ENCODE peak calls at places on chromosomes 4 and X, in seven cellular contexts. G is CD4-positive, alpha-beta T cell; K is naive B cell; X is neural progenitor cell; F is aorta; H is adipocyte; R is H4. Y is an unnamed sample.

GRCh38 chr4:103026868-103027267 is 7.4 kb upstream of the SLC9B1 start:
- DNase-seq in R (no peak), X (no peak), H (no peak), G (no peak), K (no peak), F (no peak), Y (no peak)

GRCh38 chr4:140637836-140638235 is 69.1 kb upstream of the UCP1 start:
- DNase-seq in R (peak), H (peak), X (peak), F (no peak), G (no peak), K (peak), Y (no peak)

GRCh38 chr4:129164243-129164642 is 68.3 kb downstream of the C4orf33 start:
- DNase-seq in K (no peak), R (no peak), G (no peak), X (no peak), F (no peak), H (no peak), Y (no peak)

GRCh38 chr4:111136438-111136837 is 513.6 kb upstream of the PITX2 start:
- DNase-seq in X (peak), F (no peak), H (peak), R (peak), G (no peak), K (no peak), Y (no peak)

GRCh38 chrX:1463581-1464281 is 11.0 kb upstream of the ASMTL start:
- DNase-seq in X (no peak), R (no peak), H (no peak), K (no peak), F (no peak), G (no peak), Y (no peak)

GRCh38 chr4:186724048-186724860 is 598 bp upstream of the FAT1 start:
- DNase-seq in G (no peak), R (no peak), F (peak), H (peak), X (peak), K (no peak), Y (no peak)

GRCh38 chr4:82710202-82710929 is 88.2 kb downstream of the SCD5 start:
- DNase-seq in X (peak), K (no peak), G (no peak), F (no peak), H (no peak), R (no peak), Y (no peak)

GRCh38 chr4:145785391-145786008 is 105.6 kb downstream of the C4orf51 start:
- DNase-seq in R (no peak), H (peak), G (no peak), K (no peak), F (no peak), X (no peak), Y (no peak)

GRCh38 chr4:158238574-158238973 is 28.3 kb downstream of the TMEM144 start:
- DNase-seq in K (no peak), H (no peak), R (no peak), X (peak), G (no peak), F (no peak), Y (no peak)

GRCh38 chrX:1392376-1393130 is 640 bp upstream of the SLC25A6 start:
- DNase-seq in H (peak), G (no peak), K (no peak), F (peak), X (peak), R (peak), Y (no peak)

GRCh38 chr4:3017504-3017903 is 54.1 kb downstream of the GRK4 start:
- DNase-seq in G (no peak), X (no peak), F (no peak), H (no peak), R (no peak), K (no peak), Y (no peak)

GRCh38 chrX:13452283-13452682 is 117.1 kb upstream of the EGFL6 start:
- DNase-seq in H (no peak), R (no peak), G (no peak), K (no peak), F (no peak), X (no peak), Y (no peak)

GRCh38 chr4:175470141-175470540 is 341.9 kb downstream of the GPM6A start:
- DNase-seq in R (no peak), H (peak), F (no peak), K (no peak), X (no peak), G (no peak), Y (no peak)

GRCh38 chrX:54042609-54043010 is 1.7 kb downstream of the PHF8 start:
- DNase-seq in K (peak), R (peak), G (peak), H (peak), F (peak), X (peak), Y (no peak)

GRCh38 chrX:11754958-11755645 is 2.9 kb upstream of the MSL3 start:
- DNase-seq in G (no peak), H (no peak), X (no peak), F (no peak), R (no peak), K (no peak), Y (no peak)

GRCh38 chrX:140817943-140818342 is 108.4 kb downstream of the LINC00632 start:
- DNase-seq in H (peak), G (no peak), X (peak), K (no peak), F (no peak), R (peak), Y (no peak)

GRCh38 chr4:24274401-24275035 is 309.8 kb downstream of the DHX15 start:
- DNase-seq in H (no peak), X (no peak), K (no peak), F (no peak), G (no peak), R (no peak), Y (no peak)